ENCODE peak calls at places on chromosome 1, in eight cellular contexts. K, Q, L, M, Y, V, U and R are unnamed samples.

GRCh38 chr1:204828352-204828850 is 42.3 kb upstream of the NFASC start:
- DNase-seq in K (peak), Q (no peak), L (peak), M (peak), Y (peak), V (peak), U (no peak), R (peak)

GRCh38 chr1:173666646-173667045 is 3.0 kb downstream of the ANKRD45 start:
- DNase-seq in K (no peak), Q (no peak), L (no peak), M (no peak), Y (no peak), V (no peak), U (no peak), R (peak)

GRCh38 chr1:221741364-221741970 is 422 bp downstream of the DUSP10 start:
- DNase-seq in K (peak), Q (peak), L (peak), M (peak), Y (peak), V (peak), U (no peak), R (no peak)

GRCh38 chr1:64906447-64906846 is 59.9 kb downstream of the JAK1 start:
- DNase-seq in K (no peak), Q (no peak), L (no peak), M (no peak), Y (no peak), V (no peak), U (no peak), R (no peak)

GRCh38 chr1:12547586-12548225 is 70.3 kb downstream of the DHRS3 start:
- DNase-seq in K (peak), Q (no peak), L (no peak), M (no peak), Y (no peak), V (no peak), U (peak), R (no peak)

GRCh38 chr1:111570781-111571181 is 48.8 kb upstream of the RAP1A start:
- DNase-seq in K (no peak), Q (no peak), L (peak), M (peak), Y (no peak), V (no peak), U (no peak), R (peak)

GRCh38 chr1:174075245-174075692 is 53.1 kb upstream of the RC3H1 start:
- DNase-seq in K (no peak), Q (no peak), L (no peak), M (no peak), Y (no peak), V (no peak), U (no peak), R (peak)

GRCh38 chr1:233673947-233674431 is 60.1 kb downstream of the KCNK1 start:
- DNase-seq in K (no peak), Q (no peak), L (no peak), M (no peak), Y (no peak), V (peak), U (no peak), R (no peak)

GRCh38 chr1:246875041-246876026 is 56.4 kb downstream of the AHCTF1 start:
- DNase-seq in K (no peak), Q (no peak), L (no peak), M (no peak), Y (no peak), V (no peak), U (no peak), R (peak)

GRCh38 chr1:151763990-151764389 is 694 bp upstream of the MRPL9 start:
- DNase-seq in K (no peak), Q (no peak), L (no peak), M (peak), Y (no peak), V (no peak), U (no peak), R (no peak)

GRCh38 chr1:151759241-151759640 is 4.1 kb downstream of the MRPL9 start:
- DNase-seq in K (no peak), Q (no peak), L (no peak), M (no peak), Y (no peak), V (no peak), U (no peak), R (no peak)

GRCh38 chr1:151760597-151761385 is 2.5 kb downstream of the MRPL9 start:
- DNase-seq in K (no peak), Q (no peak), L (no peak), M (no peak), Y (no peak), V (no peak), U (no peak), R (no peak)

GRCh38 chr1:151762941-151763921 is at the start of gene MRPL9:
- DNase-seq in K (peak), Q (peak), L (peak), M (peak), Y (peak), V (peak), U (peak), R (peak)
- TF ChIP-seq POLR2A in K (peak), Q (no peak), L (peak), M (peak), Y (no peak), V (peak), U (peak), R (peak)

DNA sequence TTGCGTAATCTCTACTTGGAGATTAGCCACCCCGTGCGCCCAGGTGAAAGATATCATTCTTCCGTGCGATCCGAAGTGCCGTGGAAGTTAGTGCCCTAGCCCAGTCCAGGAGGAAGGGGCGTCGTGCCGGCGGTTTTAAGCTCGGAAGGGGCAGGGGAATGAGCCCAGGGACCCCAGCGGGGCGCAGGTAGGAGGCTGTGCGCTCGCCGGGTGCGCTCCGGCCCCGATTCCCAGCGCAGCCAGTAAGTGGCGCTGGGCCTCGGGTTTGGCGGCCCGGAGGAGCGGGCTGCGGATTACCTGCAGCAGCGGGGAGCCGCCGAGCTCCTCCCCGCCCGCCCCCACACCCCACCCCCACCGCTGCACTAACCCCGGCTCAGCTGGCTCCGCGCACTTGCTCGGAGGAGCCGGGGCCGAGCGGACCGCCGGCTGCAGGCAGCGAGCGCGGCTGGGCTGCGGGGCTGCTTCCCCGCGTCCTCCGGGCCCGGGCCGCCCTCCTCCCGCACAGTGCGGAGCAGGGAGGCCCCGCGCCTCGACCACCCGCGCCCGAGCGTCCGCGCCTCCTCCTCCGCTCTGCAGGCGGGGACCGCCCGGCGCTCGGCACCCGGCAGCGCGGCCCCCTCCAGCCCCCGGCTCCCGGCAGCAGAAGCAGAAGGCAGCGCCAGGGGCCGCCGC is at the start of gene RYR2:
- DNase-seq in K (no peak), Q (no peak), L (no peak), M (no peak), Y (no peak), V (peak), U (no peak), R (peak)
- TF ChIP-seq POLR2A in K (no peak), Q (no peak), L (no peak), M (no peak), Y (no peak), V (no peak), U (no peak), R (no peak)

GRCh38 chr1:220046052-220046930 is at the start of gene EPRS1:
- DNase-seq in K (peak), Q (peak), L (peak), M (peak), Y (peak), V (peak), U (peak), R (peak)
- TF ChIP-seq POLR2A in K (peak), Q (no peak), L (peak), M (peak), Y (no peak), V (peak), U (peak), R (peak)

DNA sequence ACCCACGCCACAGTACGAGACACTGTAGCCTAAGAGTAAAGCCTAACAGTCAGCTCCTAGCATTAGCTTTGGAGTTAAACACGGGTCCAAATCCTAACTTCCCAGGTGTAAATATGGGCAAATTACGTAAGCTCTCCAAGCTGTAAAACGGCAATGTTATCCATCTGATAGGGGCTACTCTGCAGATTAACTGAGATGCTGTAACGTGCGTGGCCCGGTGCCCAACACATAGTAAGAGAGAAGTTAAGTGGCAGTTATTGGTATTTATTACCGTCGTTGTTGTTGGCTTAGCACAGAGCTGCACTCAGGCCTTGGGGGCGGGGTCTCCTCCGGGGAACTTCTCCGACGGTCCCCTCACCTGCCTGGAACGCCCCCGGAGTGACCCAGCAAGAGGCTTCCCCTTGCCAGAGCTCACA is 457 bp downstream of the TRAPPC3 start:
- DNase-seq in K (no peak), Q (no peak), L (no peak), M (no peak), Y (no peak), V (no peak), U (no peak), R (no peak)
- TF ChIP-seq POLR2A in K (no peak), Q (no peak), L (no peak), M (no peak), Y (no peak), V (no peak), U (no peak), R (no peak)